ENCODE peak calls at places on chromosomes 11 and 22, in four cellular contexts. One of them, this sample, is unnamed.

GRCh38 chr22:17785185-17786184 is 11.2 kb upstream of the BID start:
- DNase-seq in left lung: peak; percentile 92
- DNase-seq in nephron progenitor cell: peak; percentile 39
- DNase-seq in lower lobe of right lung: peak; percentile 80
- DNase-seq in this sample: peak; percentile 65

GRCh38 chr11:78168539-78169477 is 19.6 kb downstream of the KCTD21 start:
- DNase-seq in lower lobe of right lung: peak; percentile 52
- DNase-seq in nephron progenitor cell: no peak
- DNase-seq in left lung: no peak
- DNase-seq in this sample: no peak

GRCh38 chr22:26673485-26673884 is 16.1 kb downstream of the MIAT start:
- DNase-seq in lower lobe of right lung: no peak
- DNase-seq in nephron progenitor cell: no peak
- DNase-seq in left lung: no peak
- DNase-seq in this sample: no peak

GRCh38 chr11:134039726-134040385 is 29.0 kb upstream of the JAM3 start:
- DNase-seq in lower lobe of right lung: no peak
- DNase-seq in left lung: no peak
- DNase-seq in nephron progenitor cell: no peak
- DNase-seq in this sample: no peak

GRCh38 chr11:116605543-116605942 is 167.2 kb downstream of the BUD13 start:
- DNase-seq in nephron progenitor cell: peak; percentile 93
- DNase-seq in lower lobe of right lung: no peak
- DNase-seq in left lung: no peak
- DNase-seq in this sample: no peak

GRCh38 chr11:8374716-8375115 is 111.0 kb upstream of the LMO1 start:
- DNase-seq in nephron progenitor cell: no peak
- DNase-seq in left lung: no peak
- DNase-seq in lower lobe of right lung: no peak
- DNase-seq in this sample: no peak

GRCh38 chr22:17339095-17339693 is 30.1 kb upstream of the CECR2 start:
- DNase-seq in left lung: no peak
- DNase-seq in lower lobe of right lung: no peak
- DNase-seq in nephron progenitor cell: no peak
- DNase-seq in this sample: no peak

GRCh38 chr11:108895579-108896480 is 231.0 kb downstream of the DDX10 start:
- DNase-seq in lower lobe of right lung: no peak
- DNase-seq in left lung: no peak
- DNase-seq in nephron progenitor cell: no peak
- DNase-seq in this sample: no peak

GRCh38 chr11:27107548-27107947 is 66.9 kb downstream of the BBOX1 start:
- DNase-seq in nephron progenitor cell: no peak
- DNase-seq in left lung: no peak
- DNase-seq in lower lobe of right lung: no peak
- DNase-seq in this sample: no peak

GRCh38 chr11:19426719-19427066 is 185.9 kb upstream of the E2F8 start:
- DNase-seq in lower lobe of right lung: no peak
- DNase-seq in nephron progenitor cell: no peak
- DNase-seq in left lung: no peak
- DNase-seq in this sample: no peak

GRCh38 chr11:28505216-28505615 is 397.0 kb downstream of the METTL15 start:
- DNase-seq in left lung: no peak
- DNase-seq in nephron progenitor cell: no peak
- DNase-seq in lower lobe of right lung: no peak
- DNase-seq in this sample: no peak

GRCh38 chr11:62611705-62612365 is 740 bp downstream of the EML3 start:
- DNase-seq in lower lobe of right lung: peak; percentile 70
- DNase-seq in left lung: no peak
- DNase-seq in nephron progenitor cell: peak; percentile 44
- DNase-seq in this sample: no peak

GRCh38 chr11:19380375-19380774 is 139.6 kb upstream of the E2F8 start:
- DNase-seq in lower lobe of right lung: no peak
- DNase-seq in nephron progenitor cell: no peak
- DNase-seq in left lung: no peak
- DNase-seq in this sample: no peak

GRCh38 chr11:119371778-119372182 is 9.7 kb downstream of the USP2 start:
- DNase-seq in nephron progenitor cell: no peak
- DNase-seq in lower lobe of right lung: no peak
- DNase-seq in left lung: no peak
- DNase-seq in this sample: no peak

GRCh38 chr11:134063991-134064747 is 4.7 kb upstream of the JAM3 start:
- DNase-seq in lower lobe of right lung: no peak
- DNase-seq in nephron progenitor cell: no peak
- DNase-seq in left lung: no peak
- DNase-seq in this sample: no peak

GRCh38 chr11:29676993-29677392 is 339.8 kb downstream of the KCNA4 start:
- DNase-seq in lower lobe of right lung: no peak
- DNase-seq in left lung: no peak
- DNase-seq in nephron progenitor cell: no peak
- DNase-seq in this sample: no peak

GRCh38 chr11:11027271-11027670 is 169.4 kb upstream of the ZBED5 start:
- DNase-seq in left lung: no peak
- DNase-seq in nephron progenitor cell: no peak
- DNase-seq in lower lobe of right lung: no peak
- DNase-seq in this sample: no peak

GRCh38 chr22:20117656-20118571 is 888 bp upstream of the TRMT2A start:
- DNase-seq in left lung: peak; percentile 87
- DNase-seq in lower lobe of right lung: peak; percentile 61
- DNase-seq in nephron progenitor cell: peak; percentile 42
- DNase-seq in this sample: no peak

GRCh38 chr11:28559497-28559896 is 451.3 kb downstream of the METTL15 start:
- DNase-seq in left lung: no peak
- DNase-seq in nephron progenitor cell: no peak
- DNase-seq in lower lobe of right lung: no peak
- DNase-seq in this sample: no peak

GRCh38 chr22:25884121-25884520 is 142.1 kb downstream of the MYO18B start:
- DNase-seq in nephron progenitor cell: no peak
- DNase-seq in lower lobe of right lung: no peak
- DNase-seq in left lung: no peak
- DNase-seq in this sample: no peak

GRCh38 chr11:76371170-76371569 is 9.8 kb downstream of the THAP12 start:
- DNase-seq in nephron progenitor cell: no peak
- DNase-seq in lower lobe of right lung: no peak
- DNase-seq in left lung: no peak
- DNase-seq in this sample: no peak

GRCh38 chr11:68806931-68807844 is 34.5 kb downstream of the CPT1A start:
- DNase-seq in nephron progenitor cell: no peak
- DNase-seq in lower lobe of right lung: no peak
- DNase-seq in left lung: no peak
- DNase-seq in this sample: no peak

GRCh38 chr11:102831128-102831708 is 12.2 kb downstream of the MMP3 start:
- DNase-seq in lower lobe of right lung: peak; percentile 61
- DNase-seq in left lung: peak; percentile 81
- DNase-seq in nephron progenitor cell: peak; percentile 8
- DNase-seq in this sample: no peak

GRCh38 chr11:88344869-88345268 is 7.3 kb upstream of the CTSC start:
- DNase-seq in nephron progenitor cell: no peak
- DNase-seq in lower lobe of right lung: no peak
- DNase-seq in left lung: no peak
- DNase-seq in this sample: no peak

GRCh38 chr22:27730649-27731433 is 70.7 kb downstream of the MN1 start:
- DNase-seq in left lung: no peak
- DNase-seq in nephron progenitor cell: peak; percentile 22
- DNase-seq in lower lobe of right lung: no peak
- DNase-seq in this sample: no peak

GRCh38 chr11:65852508-65853248 is 5.3 kb downstream of the CFL1 start:
- DNase-seq in nephron progenitor cell: no peak
- DNase-seq in lower lobe of right lung: no peak
- DNase-seq in left lung: peak; percentile 80
- DNase-seq in this sample: no peak

GRCh38 chr22:32340437-32340836 is 17.2 kb upstream of the RFPL3 start:
- DNase-seq in left lung: no peak
- DNase-seq in lower lobe of right lung: no peak
- DNase-seq in nephron progenitor cell: no peak
- DNase-seq in this sample: no peak
- TF ChIP-seq CTCF in left lung: no peak
- TF ChIP-seq CTCF in lower lobe of right lung: no peak
- TF ChIP-seq CTCF in nephron progenitor cell: no peak
- TF ChIP-seq CTCF in this sample: no peak

GRCh38 chr22:43152001-43152354 is 619 bp downstream of the TSPO start:
- DNase-seq in nephron progenitor cell: no peak
- DNase-seq in left lung: no peak
- DNase-seq in lower lobe of right lung: no peak
- DNase-seq in this sample: no peak
- TF ChIP-seq CTCF in nephron progenitor cell: no peak
- TF ChIP-seq CTCF in left lung: no peak
- TF ChIP-seq CTCF in lower lobe of right lung: no peak
- TF ChIP-seq CTCF in this sample: no peak

GRCh38 chr11:17714356-17714854 is 5.0 kb upstream of the MYOD1 start:
- DNase-seq in left lung: no peak
- DNase-seq in lower lobe of right lung: no peak
- DNase-seq in nephron progenitor cell: peak; percentile 20
- DNase-seq in this sample: no peak
- TF ChIP-seq CTCF in left lung: no peak
- TF ChIP-seq CTCF in lower lobe of right lung: no peak
- TF ChIP-seq CTCF in nephron progenitor cell: no peak
- TF ChIP-seq CTCF in this sample: no peak

GRCh38 chr11:117820516-117820915 is 4.0 kb downstream of the FXYD2 start:
- DNase-seq in nephron progenitor cell: no peak
- DNase-seq in left lung: peak; percentile 18
- DNase-seq in lower lobe of right lung: no peak
- DNase-seq in this sample: no peak

GRCh38 chr11:117822522-117823033 is 2.0 kb downstream of the FXYD2 start:
- DNase-seq in lower lobe of right lung: no peak
- DNase-seq in left lung: no peak
- DNase-seq in nephron progenitor cell: no peak
- DNase-seq in this sample: no peak

GRCh38 chr11:117823294-117823940 is 1.1 kb downstream of the FXYD2 start:
- DNase-seq in left lung: peak; percentile 83
- DNase-seq in lower lobe of right lung: no peak
- DNase-seq in nephron progenitor cell: no peak
- DNase-seq in this sample: peak; percentile 25

GRCh38 chr11:117821431-117821830 is 3.1 kb downstream of the FXYD2 start:
- DNase-seq in left lung: no peak
- DNase-seq in nephron progenitor cell: no peak
- DNase-seq in lower lobe of right lung: no peak
- DNase-seq in this sample: no peak

DNA sequence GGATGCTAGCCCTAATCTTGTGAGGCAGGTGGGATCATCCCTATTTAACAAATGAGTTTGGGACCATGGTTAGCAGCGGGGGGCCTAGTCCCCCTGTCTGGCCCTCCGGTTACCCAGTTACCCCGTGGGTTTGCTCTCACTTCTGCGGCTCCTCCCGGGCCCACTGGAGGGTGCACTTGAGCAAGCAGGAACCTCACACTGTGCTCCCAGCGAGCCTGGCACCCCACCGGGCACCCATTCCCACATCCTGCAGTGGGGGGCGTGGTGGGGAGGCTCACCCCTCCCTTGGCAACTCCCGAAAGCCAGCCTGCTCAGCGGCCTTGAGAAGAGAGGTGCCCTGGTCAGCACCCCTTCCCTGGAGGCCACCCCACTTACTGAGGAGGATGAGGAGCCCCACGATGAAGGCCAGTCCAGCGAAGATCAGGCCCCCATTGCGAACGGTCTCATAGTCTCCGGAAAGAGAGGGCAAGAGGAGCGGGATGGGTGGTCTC is 2.5 kb downstream of the FXYD2 start:
- DNase-seq in nephron progenitor cell: peak; percentile 62
- DNase-seq in left lung: peak; percentile 87
- DNase-seq in lower lobe of right lung: no peak
- DNase-seq in this sample: peak; percentile 50
- TF ChIP-seq CTCF in nephron progenitor cell: peak; percentile 58
- TF ChIP-seq CTCF in left lung: peak; percentile 53
- TF ChIP-seq CTCF in lower lobe of right lung: peak; percentile 49
- TF ChIP-seq CTCF in this sample: no peak

GRCh38 chr11:61294717-61295595 is at the start of gene VWCE:
- DNase-seq in nephron progenitor cell: peak; percentile 86
- DNase-seq in lower lobe of right lung: peak; percentile 61
- DNase-seq in left lung: peak; percentile 86
- DNase-seq in this sample: peak; percentile 67
- TF ChIP-seq CTCF in nephron progenitor cell: no peak
- TF ChIP-seq CTCF in lower lobe of right lung: peak; percentile 27
- TF ChIP-seq CTCF in left lung: no peak
- TF ChIP-seq CTCF in this sample: no peak

DNA sequence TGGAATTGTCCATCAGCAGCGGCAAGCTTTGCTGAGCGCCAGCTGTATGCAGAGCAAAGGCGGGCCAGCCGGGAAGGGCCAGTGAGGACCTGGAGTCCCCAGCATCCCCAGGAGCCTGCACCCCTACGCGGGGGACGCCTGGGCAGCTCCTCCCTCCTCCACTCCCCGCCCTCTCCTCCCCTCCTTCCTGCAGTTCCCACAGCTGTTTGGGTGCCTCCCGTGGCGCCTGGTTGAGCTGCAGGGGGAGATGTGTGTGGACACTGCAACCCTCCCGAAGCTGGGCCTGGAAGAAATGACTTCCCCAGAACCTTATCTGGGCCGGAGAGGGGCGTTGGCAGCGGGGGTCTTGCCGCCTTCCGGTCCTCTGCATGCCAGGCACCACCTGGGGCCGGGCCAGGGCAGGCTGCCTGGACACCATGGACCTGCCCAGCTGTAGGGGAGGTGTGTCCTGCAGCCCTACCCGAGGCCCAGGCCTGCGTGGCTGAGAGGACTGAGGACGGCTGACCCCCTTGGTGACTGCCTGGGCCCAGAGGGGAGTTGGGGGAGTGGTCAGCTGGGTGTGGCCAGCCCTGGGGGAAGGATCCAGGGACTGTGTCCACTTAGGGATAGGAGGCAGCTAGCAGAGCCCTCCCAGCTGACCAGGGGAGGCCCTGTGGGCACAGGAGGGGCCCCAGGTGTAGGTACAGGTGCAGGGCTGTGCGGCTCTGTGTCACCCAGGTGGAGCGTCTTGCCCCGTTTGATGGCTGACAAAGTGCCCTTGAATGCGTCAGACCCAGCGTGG is 16.8 kb upstream of the MUC6 start:
- DNase-seq in nephron progenitor cell: peak; percentile 10
- DNase-seq in lower lobe of right lung: peak; percentile 39
- DNase-seq in left lung: peak; percentile 67
- DNase-seq in this sample: no peak
- TF ChIP-seq CTCF in nephron progenitor cell: no peak
- TF ChIP-seq CTCF in lower lobe of right lung: no peak
- TF ChIP-seq CTCF in left lung: no peak
- TF ChIP-seq CTCF in this sample: no peak

GRCh38 chr22:45251828-45252227 is 11.1 kb upstream of the KIAA0930 start:
- DNase-seq in lower lobe of right lung: no peak
- DNase-seq in left lung: no peak
- DNase-seq in nephron progenitor cell: no peak
- DNase-seq in this sample: no peak
- TF ChIP-seq CTCF in lower lobe of right lung: no peak
- TF ChIP-seq CTCF in left lung: no peak
- TF ChIP-seq CTCF in nephron progenitor cell: no peak
- TF ChIP-seq CTCF in this sample: no peak